ENCODE peak calls at places on chromosomes 1 and 21, in eight cellular contexts. F is OCI-LY7, Y is left lung, U is testis, P is ovary, N is transverse colon, X is colonic mucosa, W is heart left ventricle. I is an unnamed sample.
A peak's percentile ranks its signal among the peaks of the same experiment; 100 is the strongest.

GRCh38 chr1:24201941-24202440 is 14.9 kb upstream of the IFNLR1 start:
- DNase-seq in X (peak; percentile 96), N (peak; percentile 94), U (peak; percentile 93), P (no peak), Y (no peak), W (peak; percentile 73), F (peak; percentile 63), I (peak; percentile 30)

GRCh38 chr1:25691211-25691610 is 74.6 kb downstream of the MAN1C1 start:
- DNase-seq in Y (no peak), N (no peak), P (no peak), W (no peak), F (no peak), X (no peak), U (no peak), I (no peak)

GRCh38 chr1:38829368-38829767 is 30.2 kb downstream of the RRAGC start:
- DNase-seq in Y (no peak), W (no peak), N (no peak), U (no peak), P (no peak), X (no peak), F (no peak), I (no peak)

GRCh38 chr1:170765712-170766330 is 101.9 kb downstream of the PRRX1 start:
- DNase-seq in U (no peak), F (no peak), N (no peak), X (no peak), Y (no peak), P (no peak), W (no peak), I (no peak)

GRCh38 chr1:202107801-202108731 is 14.7 kb upstream of the GPR37L1 start:
- DNase-seq in Y (no peak), F (no peak), X (peak; percentile 94), P (no peak), N (peak; percentile 87), U (peak; percentile 79), W (peak; percentile 66), I (no peak)

GRCh38 chr1:244840219-244840794 is 4.8 kb downstream of the COX20 start:
- DNase-seq in N (no peak), Y (no peak), W (no peak), U (peak; percentile 28), X (no peak), F (no peak), P (no peak), I (no peak)

GRCh38 chr21:14875704-14876364 is 189.0 kb downstream of the NRIP1 start:
- DNase-seq in F (no peak), W (no peak), N (no peak), P (no peak), Y (no peak), U (no peak), X (no peak), I (no peak)

GRCh38 chr1:192589813-192590212 is 14.2 kb downstream of the RGS1 start:
- DNase-seq in U (no peak), X (no peak), N (no peak), W (no peak), Y (no peak), F (no peak), P (no peak), I (no peak)

GRCh38 chr1:164058192-164058591 is 500.8 kb upstream of the PBX1 start:
- DNase-seq in W (no peak), N (no peak), F (no peak), X (no peak), P (no peak), U (no peak), Y (no peak), I (no peak)

GRCh38 chr1:5720045-5720444 is 272.2 kb downstream of the NPHP4 start:
- DNase-seq in Y (no peak), W (no peak), N (no peak), U (no peak), F (no peak), X (no peak), P (no peak), I (no peak)

GRCh38 chr21:42220138-42220701 is 1.3 kb downstream of the ABCG1 start:
- DNase-seq in N (peak; percentile 76), P (peak; percentile 39), W (peak; percentile 73), Y (no peak), F (peak; percentile 89), X (peak; percentile 75), U (peak; percentile 72), I (peak; percentile 57)

GRCh38 chr1:15038232-15039016 is 115.1 kb upstream of the TMEM51 start:
- DNase-seq in U (no peak), F (peak; percentile 73), Y (no peak), W (no peak), P (no peak), X (no peak), N (no peak), I (no peak)

GRCh38 chr1:206672844-206673758 is 11.6 kb upstream of the MAPKAPK2 start:
- DNase-seq in N (no peak), U (no peak), Y (no peak), P (no peak), F (peak; percentile 45), W (no peak), X (no peak), I (no peak)

GRCh38 chr1:203582568-203582967 is 44.1 kb upstream of the ATP2B4 start:
- DNase-seq in U (no peak), N (no peak), W (no peak), P (no peak), F (no peak), Y (no peak), X (no peak), I (no peak)

GRCh38 chr1:207283421-207283820 is 38.1 kb upstream of the CD55 start:
- DNase-seq in F (no peak), N (no peak), U (no peak), Y (no peak), W (no peak), P (no peak), X (no peak), I (no peak)

GRCh38 chr1:1960480-1961196 is 41.6 kb upstream of the TMEM52 start:
- DNase-seq in P (no peak), F (no peak), W (no peak), X (no peak), Y (no peak), U (no peak), N (no peak), I (no peak)

GRCh38 chr1:74237787-74238186 is 2.6 kb downstream of the TNNI3K start:
- DNase-seq in N (no peak), P (no peak), X (no peak), W (no peak), Y (no peak), F (no peak), U (no peak), I (no peak)

GRCh38 chr1:31426249-31426922 is 13.4 kb downstream of the SERINC2 start:
- DNase-seq in X (peak; percentile 40), U (no peak), P (no peak), N (peak; percentile 50), F (no peak), Y (no peak), W (no peak), I (no peak)

GRCh38 chr21:42781150-42781980 is 98.0 kb downstream of the WDR4 start:
- DNase-seq in P (peak; percentile 65), F (no peak), U (peak; percentile 53), Y (peak; percentile 82), W (no peak), X (peak; percentile 71), N (peak; percentile 36), I (no peak)

GRCh38 chr1:165943198-165943597 is 115.8 kb downstream of the UCK2 start:
- DNase-seq in N (no peak), U (no peak), X (no peak), W (no peak), P (no peak), Y (no peak), F (no peak), I (no peak)

GRCh38 chr1:909861-910310 is 13.8 kb upstream of the SAMD11 start:
- DNase-seq in P (no peak), Y (peak; percentile 69), F (no peak), X (no peak), W (peak; percentile 16), U (peak; percentile 8), N (peak; percentile 7), I (no peak)

GRCh38 chr1:206430031-206430983 is 40.0 kb upstream of the IKBKE start:
- DNase-seq in U (no peak), P (peak; percentile 39), Y (no peak), W (peak; percentile 29), F (no peak), N (no peak), X (no peak), I (no peak)

GRCh38 chr1:86430376-86430775 is 6.4 kb downstream of the CLCA2 start:
- DNase-seq in Y (no peak), F (no peak), W (no peak), U (no peak), X (no peak), N (no peak), P (no peak), I (no peak)

DNA sequence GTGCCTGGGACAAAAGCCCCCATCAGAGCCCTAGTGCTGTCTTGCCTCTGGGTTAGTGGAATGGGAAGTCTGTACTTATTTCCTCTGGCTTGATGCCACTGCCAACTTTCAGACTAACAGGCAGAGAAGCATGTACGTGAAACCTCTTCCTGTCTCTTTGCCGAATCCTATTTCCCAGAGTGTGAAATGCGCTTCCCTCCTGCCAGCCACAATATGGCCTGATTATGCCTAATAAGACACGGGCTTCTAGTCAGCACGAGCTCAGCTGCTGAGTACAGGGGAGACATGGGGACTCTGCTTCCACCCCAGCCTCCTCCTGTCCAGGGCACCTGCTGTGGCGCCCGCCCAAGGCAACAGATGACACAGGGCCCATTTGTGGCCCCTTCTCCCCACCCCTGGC is 111.4 kb downstream of the KCND3 start:
- DNase-seq in U (no peak), Y (no peak), P (no peak), X (no peak), N (no peak), W (no peak), F (no peak), I (no peak)
- H3K27ac ChIP-seq in U (no peak overlapping the region), Y (no peak overlapping the region), P (no peak overlapping the region), X (no peak overlapping the region), N (no peak overlapping the region), W (no peak overlapping the region), F (no peak overlapping the region), I (no peak overlapping the region)

GRCh38 chr21:30194701-30195299 is 21.1 kb downstream of the CLDN8 start:
- DNase-seq in P (no peak), X (peak; percentile 47), U (peak; percentile 42), N (no peak), W (no peak), F (peak; percentile 38), Y (no peak), I (no peak)
- TF ChIP-seq CTCF in P (no peak), X (peak; percentile 42), U (peak; percentile 36), N (peak; percentile 52), W (peak; percentile 47), F (peak; percentile 83), Y (peak; percentile 37), I (no peak)

DNA sequence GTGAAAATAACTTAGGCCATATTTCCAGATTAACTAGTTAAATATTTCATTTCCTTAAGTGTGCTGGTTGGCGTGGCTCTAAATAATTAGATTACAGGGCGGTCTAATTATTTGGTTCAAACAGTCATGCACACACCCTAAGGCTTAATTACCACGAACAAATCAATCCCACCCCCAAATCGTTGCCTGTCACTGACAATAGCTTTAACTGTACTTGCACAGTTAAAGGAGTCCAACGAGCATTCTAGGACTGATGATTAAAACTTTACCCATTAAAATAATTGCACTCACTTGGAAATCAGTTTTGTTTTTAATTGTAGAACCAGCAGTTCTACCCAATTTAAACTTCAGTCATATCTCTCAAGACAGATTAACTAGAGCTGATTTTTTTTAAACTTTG is 1.5 kb upstream of the POU2F1 start:
- DNase-seq in X (no peak), U (no peak), F (no peak), W (no peak), N (no peak), P (no peak), Y (no peak), I (no peak)
- H3K27ac ChIP-seq in X (no peak overlapping the region), U (no peak overlapping the region), F (peak overlapping the region; percentile 94), W (no peak overlapping the region), N (peak overlapping the region; percentile 93), P (no peak overlapping the region), Y (no peak overlapping the region), I (no peak overlapping the region)

GRCh38 chr1:177185209-177185608 is 14.5 kb downstream of the BRINP2 start:
- DNase-seq in N (no peak), F (no peak), W (no peak), X (no peak), U (peak; percentile 37), P (no peak), Y (no peak), I (no peak)
- TF ChIP-seq CTCF in N (peak; percentile 29), F (peak; percentile 67), W (no peak), X (peak; percentile 34), U (peak; percentile 64), P (no peak), Y (no peak), I (no peak)